ENCODE peak calls at places on chromosomes 5 and 9, in four cellular contexts. N, I, B and J are unnamed samples.

GRCh38 chr9:34584970-34585369 is 4.6 kb downstream of the CNTFR start:
- DNase-seq in N (no peak), I (no peak), B (no peak), J (no peak)

GRCh38 chr9:95276395-95276954 is 41.0 kb downstream of the FANCC start:
- DNase-seq in N (no peak), I (no peak), B (no peak), J (no peak)

GRCh38 chr9:134180786-134181647 is 16.7 kb upstream of the RNU6ATAC start:
- DNase-seq in N (no peak), I (no peak), B (no peak), J (no peak)

GRCh38 chr9:128724744-128725211 is 851 bp upstream of the ZDHHC12 start:
- DNase-seq in N (peak; percentile 64), I (peak; percentile 70), B (no peak), J (peak; percentile 30)

GRCh38 chr5:62328772-62329491 is 22.9 kb downstream of the KIF2A start:
- DNase-seq in N (no peak), I (no peak), B (no peak), J (no peak)

GRCh38 chr9:121861501-121862180 is 210.2 kb downstream of the DAB2IP start:
- DNase-seq in N (no peak), I (no peak), B (no peak), J (no peak)

GRCh38 chr5:2238732-2239131 is 356.0 kb upstream of the IRX4 start:
- DNase-seq in N (no peak), I (no peak), B (no peak), J (no peak)

GRCh38 chr9:5644522-5644921 is 15.6 kb downstream of the RIC1 start:
- DNase-seq in N (no peak), I (no peak), B (no peak), J (no peak)

GRCh38 chr9:131459056-131459455 is 43.7 kb upstream of the POMT1 start:
- DNase-seq in N (no peak), I (no peak), B (no peak), J (no peak)

GRCh38 chr9:133369923-133370322 is 5.9 kb downstream of the SURF4 start:
- DNase-seq in N (no peak), I (no peak), B (no peak), J (no peak)